ENCODE peak calls at places on chromosome 13, in ten cellular contexts. S, P, G, B, J, T, L, C, W and O are unnamed samples.

GRCh38 chr13:44172411-44172810 is 201.2 kb upstream of the SERP2 start:
- DNase-seq in S (no peak), P (no peak), G (no peak), B (no peak), J (no peak), T (no peak), L (no peak), C (no peak), W (no peak), O (no peak)

GRCh38 chr13:113546571-113547247 is 37.8 kb upstream of the TFDP1 start:
- DNase-seq in S (no peak), P (peak), G (no peak), B (no peak), J (no peak), T (no peak), L (peak), C (no peak), W (no peak), O (no peak)

GRCh38 chr13:110505594-110505993 is 55.9 kb downstream of the RAB20 start:
- DNase-seq in S (no peak), P (no peak), G (no peak), B (no peak), J (no peak), T (no peak), L (no peak), C (no peak), W (no peak), O (no peak)

GRCh38 chr13:23871616-23872220 is 17.5 kb downstream of the MIPEP start:
- DNase-seq in S (no peak), P (no peak), G (no peak), B (no peak), J (no peak), T (no peak), L (no peak), C (no peak), W (no peak), O (peak)

GRCh38 chr13:51426982-51427381 is 25.9 kb downstream of the INTS6 start:
- DNase-seq in S (no peak), P (no peak), G (no peak), B (no peak), J (no peak), T (no peak), L (no peak), C (no peak), W (no peak), O (no peak)

GRCh38 chr13:111202149-111202548 is 87.0 kb downstream of the ARHGEF7 start:
- DNase-seq in S (no peak), P (no peak), G (no peak), B (no peak), J (no peak), T (no peak), L (no peak), C (no peak), W (no peak), O (peak)

GRCh38 chr13:74710006-74710405 is 575.8 kb upstream of the KLF12 start:
- DNase-seq in S (no peak), P (no peak), G (no peak), B (no peak), J (no peak), T (no peak), L (no peak), C (no peak), W (no peak), O (no peak)

GRCh38 chr13:28529836-28530235 is 34.9 kb upstream of the FLT1 start:
- DNase-seq in S (no peak), P (no peak), G (no peak), B (no peak), J (no peak), T (no peak), L (no peak), C (no peak), W (no peak), O (no peak)

GRCh38 chr13:27476943-27477681 is 26.7 kb upstream of the MTIF3 start:
- DNase-seq in S (no peak), P (no peak), G (no peak), B (no peak), J (no peak), T (no peak), L (no peak), C (no peak), W (peak), O (peak)

GRCh38 chr13:86633346-86633745 is 834.1 kb upstream of the SLITRK6 start:
- DNase-seq in S (no peak), P (no peak), G (no peak), B (no peak), J (no peak), T (no peak), L (no peak), C (no peak), W (no peak), O (no peak)

GRCh38 chr13:73341748-73342147 is 282.9 kb downstream of the KLF5 start:
- DNase-seq in S (no peak), P (no peak), G (no peak), B (no peak), J (no peak), T (no peak), L (no peak), C (no peak), W (no peak), O (no peak)

GRCh38 chr13:71290963-71291937 is 575.8 kb downstream of the DACH1 start:
- DNase-seq in S (peak), P (peak), G (peak), B (no peak), J (no peak), T (peak), L (no peak), C (no peak), W (peak), O (peak)

GRCh38 chr13:42832341-42833153 is 51.2 kb downstream of the FAM216B start:
- DNase-seq in S (no peak), P (no peak), G (no peak), B (no peak), J (no peak), T (no peak), L (no peak), C (no peak), W (no peak), O (no peak)

GRCh38 chr13:23902975-23903905 is 5.9 kb upstream of the C1QTNF9B start:
- DNase-seq in S (no peak), P (no peak), G (no peak), B (no peak), J (no peak), T (no peak), L (no peak), C (no peak), W (no peak), O (no peak)

GRCh38 chr13:98957731-98958442 is 20.0 kb downstream of the DOCK9 start:
- DNase-seq in S (no peak), P (no peak), G (no peak), B (no peak), J (no peak), T (no peak), L (no peak), C (no peak), W (no peak), O (no peak)

GRCh38 chr13:114100446-114101320 is 31.7 kb downstream of the RASA3 start:
- DNase-seq in S (no peak), P (no peak), G (no peak), B (no peak), J (no peak), T (peak), L (peak), C (no peak), W (no peak), O (peak)

GRCh38 chr13:46687810-46688209 is 109.2 kb downstream of the ESD start:
- DNase-seq in S (no peak), P (no peak), G (no peak), B (no peak), J (no peak), T (peak), L (no peak), C (no peak), W (no peak), O (no peak)

GRCh38 chr13:34334984-34335661 is 517.2 kb downstream of the RFC3 start:
- DNase-seq in S (no peak), P (no peak), G (no peak), B (no peak), J (no peak), T (no peak), L (no peak), C (no peak), W (no peak), O (no peak)

GRCh38 chr13:54536112-54536511 is 1507.5 kb downstream of the OLFM4 start:
- DNase-seq in S (no peak), P (no peak), G (no peak), B (no peak), J (no peak), T (no peak), L (no peak), C (no peak), W (no peak), O (no peak)

GRCh38 chr13:99383946-99384345 is 76.7 kb upstream of the GPR183 start:
- DNase-seq in S (no peak), P (no peak), G (no peak), B (no peak), J (no peak), T (no peak), L (no peak), C (no peak), W (no peak), O (no peak)

GRCh38 chr13:28401303-28402056 is 93.4 kb downstream of the FLT1 start:
- DNase-seq in S (no peak), P (no peak), G (no peak), B (no peak), J (no peak), T (no peak), L (no peak), C (no peak), W (peak), O (no peak)

GRCh38 chr13:23671902-23672301 is 101.7 kb downstream of the TNFRSF19 start:
- DNase-seq in S (no peak), P (no peak), G (no peak), B (no peak), J (no peak), T (no peak), L (no peak), C (no peak), W (no peak), O (peak)

GRCh38 chr13:67285611-67286010 is 55.5 kb upstream of the PCDH9 start:
- DNase-seq in S (no peak), P (no peak), G (no peak), B (no peak), J (no peak), T (no peak), L (no peak), C (no peak), W (no peak), O (no peak)

GRCh38 chr13:97328222-97328790 is 105.7 kb upstream of the RAP2A start:
- DNase-seq in S (no peak), P (no peak), G (no peak), B (no peak), J (no peak), T (no peak), L (no peak), C (no peak), W (no peak), O (no peak)

GRCh38 chr13:27556109-27556508 is 64.2 kb downstream of the LNX2 start:
- DNase-seq in S (no peak), P (no peak), G (no peak), B (no peak), J (no peak), T (no peak), L (no peak), C (no peak), W (no peak), O (no peak)

GRCh38 chr13:30577381-30577780 is 40.3 kb upstream of the USPL1 start:
- DNase-seq in S (peak), P (no peak), G (peak), B (no peak), J (no peak), T (peak), L (no peak), C (no peak), W (peak), O (no peak)